ENCODE peak calls at places on chromosomes 6 and 20, in ten cellular contexts. P is Daoy; E is OCI-LY7; B is stimulated activated CD8-positive, alpha-beta memory T cell treated with anti-CD3 and anti-CD28 coated beads, Interleukin-12 subunit alpha, Interleukin-12 subunit beta, amount 100 ng/mL, for 1 hour; R is effector memory CD8-positive, alpha-beta T cell; Y is prostate gland; M is ascending aorta; I is breast epithelium; X is Right ventricle myocardium superior; W is stimulated activated CD4-positive, alpha-beta T cell treated with anti-CD3 and anti-CD28 coated beads, Interleukin-1b, Interleukin-23, amount 100 ng/mL, for 24 hours. C is an unnamed sample.

GRCh38 chr6:12849420-12850200 is 133.0 kb downstream of the PHACTR1 start:
- DNase-seq in B (no peak), W (no peak), X (no peak), E (no peak), R (no peak), I (no peak), P (peak), M (no peak), Y (no peak), C (no peak)

GRCh38 chr20:38136421-38137245 is 28.4 kb downstream of the TGM2 start:
- DNase-seq in R (no peak), W (no peak), I (no peak), B (no peak), M (peak), X (no peak), P (no peak), E (no peak), Y (no peak), C (no peak)

GRCh38 chr20:2760381-2761305 is 39.8 kb downstream of the CPXM1 start:
- DNase-seq in P (no peak), Y (no peak), M (no peak), X (no peak), R (no peak), I (no peak), B (no peak), E (no peak), W (no peak), C (no peak)

GRCh38 chr6:168683621-168684020 is 242.6 kb downstream of the SMOC2 start:
- DNase-seq in E (no peak), R (no peak), W (no peak), I (no peak), Y (no peak), P (no peak), B (no peak), X (no peak), M (no peak), C (no peak)

GRCh38 chr6:101509556-101509955 is 116.0 kb downstream of the GRIK2 start:
- DNase-seq in Y (no peak), W (no peak), M (no peak), B (no peak), R (no peak), X (no peak), E (no peak), I (no peak), P (no peak), C (no peak)

GRCh38 chr6:132715204-132715603 is 1.3 kb upstream of the VNN1 start:
- DNase-seq in X (peak), M (no peak), Y (peak), I (no peak), P (peak), W (no peak), R (no peak), B (no peak), E (no peak), C (no peak)

GRCh38 chr6:129502261-129502660 is 207.7 kb downstream of the ARHGAP18 start:
- DNase-seq in Y (no peak), I (no peak), P (no peak), E (no peak), W (no peak), B (no peak), X (no peak), R (no peak), M (no peak), C (no peak)

GRCh38 chr20:47305667-47306066 is 50.8 kb downstream of the ZMYND8 start:
- DNase-seq in R (no peak), P (no peak), W (no peak), Y (no peak), M (no peak), X (no peak), B (no peak), E (no peak), I (no peak), C (no peak)

GRCh38 chr6:110357298-110357695 is 852 bp downstream of the METTL24 start:
- DNase-seq in I (no peak), X (no peak), M (no peak), R (no peak), E (no peak), P (no peak), W (no peak), Y (no peak), B (no peak), C (no peak)

GRCh38 chr6:140684776-140685550 is 1310.5 kb upstream of the CITED2 start:
- DNase-seq in M (no peak), X (no peak), W (no peak), B (no peak), P (no peak), R (no peak), I (no peak), Y (no peak), E (no peak), C (no peak)

GRCh38 chr20:43915209-43916072 is 789 bp downstream of the TOX2 start:
- DNase-seq in W (no peak), P (peak), E (no peak), B (no peak), Y (no peak), R (peak), M (no peak), I (no peak), X (no peak), C (peak)

GRCh38 chr20:20697325-20697845 is 15.1 kb downstream of the RALGAPA2 start:
- DNase-seq in E (no peak), M (no peak), I (no peak), X (no peak), Y (peak), R (no peak), P (no peak), B (no peak), W (no peak), C (no peak)

GRCh38 chr6:161342039-161342438 is 68.2 kb upstream of the AGPAT4 start:
- DNase-seq in W (no peak), B (no peak), P (no peak), M (no peak), E (no peak), R (no peak), X (no peak), Y (no peak), I (no peak), C (no peak)

GRCh38 chr20:45289942-45290676 is 16.5 kb upstream of the RBPJL start:
- DNase-seq in R (no peak), I (no peak), W (no peak), X (no peak), B (no peak), Y (no peak), P (no peak), E (no peak), M (no peak), C (no peak)

GRCh38 chr20:37179671-37180524 is 550 bp upstream of the MROH8 start:
- DNase-seq in M (no peak), I (no peak), X (no peak), B (no peak), R (no peak), P (peak), Y (no peak), W (no peak), E (peak), C (no peak)

GRCh38 chr6:85561750-85562357 is 31.8 kb downstream of the SNX14 start:
- DNase-seq in R (no peak), I (no peak), B (no peak), P (no peak), W (no peak), E (no peak), X (no peak), Y (no peak), M (no peak), C (no peak)

GRCh38 chr20:3407426-3408250 is at the start of gene DNAAF9:
- DNase-seq in Y (peak), P (peak), R (peak), M (no peak), X (peak), I (peak), W (peak), E (peak), B (peak), C (peak)

C was measured in activated CD4-positive, CD25-positive, alpha-beta regulatory T cell.